ENCODE peak calls at places on chromosomes 3 and 15, in ten cellular contexts. H is psoas muscle, Z is lower leg skin, E is astrocyte of the spinal cord, N is bronchial epithelial cell, O is choroid plexus epithelial cell, I is A549, Q is heart left ventricle, L is uterus, Y is AG10803. W is an unnamed sample.
A peak's percentile ranks its signal among the peaks of the same experiment; 100 is the strongest.

GRCh38 chr3:178255315-178255714 is 280.9 kb upstream of the KCNMB2 start:
- DNase-seq in E (peak; percentile 47), H (no peak), Y (peak; percentile 53), Z (no peak), L (no peak), N (no peak), O (peak; percentile 48), Q (no peak), I (no peak), W (no peak)

GRCh38 chr3:146929696-146930095 is 324.6 kb upstream of the PLSCR5 start:
- DNase-seq in L (no peak), Z (no peak), O (peak; percentile 14), H (no peak), Q (no peak), Y (peak; percentile 31), N (no peak), E (peak; percentile 24), I (no peak), W (no peak)

GRCh38 chr15:74454764-74455500 is 6.0 kb downstream of the UBL7 start:
- DNase-seq in E (no peak), Z (no peak), Q (no peak), H (no peak), Y (no peak), O (no peak), L (no peak), I (no peak), N (no peak), W (no peak)

GRCh38 chr3:150078983-150079739 is 108.5 kb upstream of the PFN2 start:
- DNase-seq in H (no peak), E (peak; percentile 94), N (peak; percentile 93), Y (peak; percentile 94), Z (no peak), Q (no peak), I (peak; percentile 27), L (peak; percentile 56), O (peak; percentile 95), W (peak; percentile 73)

GRCh38 chr3:178446054-178446453 is 90.2 kb upstream of the KCNMB2 start:
- DNase-seq in H (no peak), O (no peak), E (no peak), Q (no peak), N (no peak), Y (no peak), L (no peak), Z (no peak), I (no peak), W (no peak)

GRCh38 chr3:122512284-122512683 is 2.5 kb downstream of the KPNA1 start:
- DNase-seq in E (no peak), L (no peak), N (no peak), I (no peak), H (no peak), Z (no peak), Q (no peak), O (no peak), Y (no peak), W (no peak)

GRCh38 chr3:175404026-175404425 is 544.9 kb downstream of the NAALADL2 start:
- DNase-seq in Y (peak; percentile 38), L (no peak), E (no peak), Z (peak; percentile 22), O (peak; percentile 60), I (no peak), N (no peak), Q (no peak), H (no peak), W (no peak)

GRCh38 chr3:29286841-29287240 is 6.0 kb downstream of the RBMS3 start:
- DNase-seq in I (no peak), E (peak; percentile 62), L (no peak), Y (peak; percentile 77), N (peak; percentile 38), Z (no peak), O (peak; percentile 72), H (no peak), Q (no peak), W (no peak)

GRCh38 chr3:72973031-72973723 is 23.4 kb upstream of the PPP4R2 start:
- DNase-seq in O (no peak), H (no peak), L (no peak), E (no peak), N (peak; percentile 83), Y (no peak), I (no peak), Q (no peak), Z (no peak), W (peak; percentile 38)

GRCh38 chr15:42056934-42057743 is 36.3 kb upstream of the PLA2G4E start:
- DNase-seq in Z (peak; percentile 84), L (peak; percentile 52), Y (peak; percentile 56), N (peak; percentile 100), H (peak; percentile 92), Q (peak; percentile 76), O (peak; percentile 50), E (peak; percentile 53), I (peak; percentile 94), W (peak; percentile 80)

DNA sequence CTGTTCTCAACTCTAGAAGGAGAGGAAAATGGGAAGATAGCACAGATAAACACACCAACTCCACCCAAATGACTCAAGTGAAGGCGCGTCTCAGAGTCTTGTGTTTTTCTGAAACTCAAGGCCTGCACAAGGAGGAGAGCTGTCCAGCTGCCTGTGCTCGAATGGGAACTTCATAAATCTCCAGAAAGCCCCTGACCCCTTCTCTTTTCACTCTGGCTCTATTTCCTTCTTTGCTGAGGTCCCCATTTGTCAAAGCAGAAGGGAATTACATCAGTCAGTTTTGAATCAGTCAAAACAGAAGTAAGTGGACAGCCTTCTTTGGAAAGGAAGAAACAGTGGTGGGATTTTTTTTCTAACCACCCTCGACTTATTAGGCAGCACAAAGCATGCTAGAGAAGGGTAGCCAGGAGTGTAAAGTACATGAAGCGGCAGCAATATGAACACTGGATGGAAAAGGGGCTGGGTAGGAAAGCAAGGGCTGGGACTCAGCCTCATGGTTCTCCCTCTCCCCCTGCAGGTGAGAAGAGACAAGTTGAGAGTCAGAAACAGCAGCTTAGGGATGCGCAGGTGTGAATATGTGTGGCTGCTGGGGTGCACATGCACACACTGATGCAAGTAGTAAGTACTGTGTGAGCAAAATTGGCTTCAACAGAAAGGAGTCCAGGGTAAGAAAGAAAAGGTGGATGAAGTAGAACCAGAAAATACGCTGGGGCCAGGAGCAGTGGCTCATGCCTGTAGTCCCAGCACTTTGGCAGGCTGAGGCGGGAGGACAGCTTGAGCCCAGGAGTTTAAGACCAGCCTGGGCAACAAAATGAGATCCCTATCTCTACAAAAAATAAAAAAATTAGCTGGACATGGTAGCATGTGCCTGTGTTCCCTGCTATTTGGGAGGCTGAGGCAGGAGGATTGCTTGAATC is 36.6 kb upstream of the MAGEF1 start:
- DNase-seq in H (no peak), Q (no peak), N (peak; percentile 52), Y (no peak), O (peak; percentile 23), E (no peak), L (no peak), Z (peak; percentile 62), I (peak; percentile 38), W (no peak)
- TF ChIP-seq CTCF in H (no peak), Q (no peak), N (peak; percentile 76), Y (peak; percentile 36), O (peak; percentile 54), E (peak; percentile 36), L (no peak), Z (no peak), I (peak; percentile 18), W (peak; percentile 48)

GRCh38 chr15:75864213-75865059 is 21.2 kb downstream of the UBE2Q2 start:
- DNase-seq in Q (no peak), Z (no peak), Y (no peak), I (no peak), H (no peak), L (no peak), O (no peak), E (no peak), N (no peak), W (no peak)

GRCh38 chr15:75866916-75867315 is 23.7 kb downstream of the UBE2Q2 start:
- DNase-seq in L (no peak), Y (no peak), O (no peak), N (no peak), Q (no peak), H (no peak), E (no peak), I (no peak), Z (no peak), W (no peak)

GRCh38 chr15:75868019-75868418 is 24.8 kb downstream of the UBE2Q2 start:
- DNase-seq in I (no peak), Y (no peak), L (no peak), H (no peak), Q (no peak), O (no peak), E (no peak), N (no peak), Z (no peak), W (no peak)

GRCh38 chr15:75869446-75869845 is 26.2 kb downstream of the UBE2Q2 start:
- DNase-seq in Y (no peak), Q (no peak), O (no peak), L (no peak), H (no peak), N (no peak), E (no peak), I (no peak), Z (no peak), W (no peak)

DNA sequence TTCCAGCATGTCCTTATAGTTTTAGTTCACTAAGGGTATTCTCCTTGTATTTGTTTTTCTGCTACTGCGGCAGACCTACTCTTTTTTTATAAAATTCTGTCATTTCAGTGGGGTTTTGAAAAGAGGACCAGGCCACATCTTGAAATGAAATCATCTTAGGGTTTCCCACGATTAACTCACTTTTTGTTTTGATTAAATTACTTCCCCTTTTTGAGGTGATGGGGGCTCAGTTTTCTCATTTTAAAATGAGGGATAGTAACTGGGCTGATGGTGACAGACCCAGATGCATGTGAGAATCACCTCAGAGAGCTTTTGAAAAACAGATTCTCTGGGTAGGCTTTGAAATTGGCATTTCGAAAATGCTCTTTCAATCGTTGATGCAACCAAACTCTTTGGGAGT is 24.2 kb downstream of the UBE2Q2 start:
- DNase-seq in Q (no peak), L (no peak), N (no peak), I (no peak), E (no peak), Z (no peak), O (no peak), H (no peak), Y (no peak), W (no peak)
- H3K4me3 ChIP-seq in Q (no peak overlapping the region), L (no peak overlapping the region), N (no peak overlapping the region), I (no peak overlapping the region), E (no peak overlapping the region), Z (no peak overlapping the region), O (no peak overlapping the region), H (no peak overlapping the region), Y (no peak overlapping the region), W (no peak overlapping the region)

GRCh38 chr15:84598250-84598649 is 2.6 kb upstream of the ZSCAN2 start:
- DNase-seq in N (no peak), E (no peak), H (no peak), Z (no peak), Q (no peak), L (no peak), I (no peak), O (peak; percentile 33), Y (no peak), W (peak; percentile 52)
- TF ChIP-seq CTCF in N (no peak), E (no peak), H (no peak), Z (no peak), Q (no peak), L (no peak), I (no peak), O (no peak), Y (no peak), W (no peak)

DNA sequence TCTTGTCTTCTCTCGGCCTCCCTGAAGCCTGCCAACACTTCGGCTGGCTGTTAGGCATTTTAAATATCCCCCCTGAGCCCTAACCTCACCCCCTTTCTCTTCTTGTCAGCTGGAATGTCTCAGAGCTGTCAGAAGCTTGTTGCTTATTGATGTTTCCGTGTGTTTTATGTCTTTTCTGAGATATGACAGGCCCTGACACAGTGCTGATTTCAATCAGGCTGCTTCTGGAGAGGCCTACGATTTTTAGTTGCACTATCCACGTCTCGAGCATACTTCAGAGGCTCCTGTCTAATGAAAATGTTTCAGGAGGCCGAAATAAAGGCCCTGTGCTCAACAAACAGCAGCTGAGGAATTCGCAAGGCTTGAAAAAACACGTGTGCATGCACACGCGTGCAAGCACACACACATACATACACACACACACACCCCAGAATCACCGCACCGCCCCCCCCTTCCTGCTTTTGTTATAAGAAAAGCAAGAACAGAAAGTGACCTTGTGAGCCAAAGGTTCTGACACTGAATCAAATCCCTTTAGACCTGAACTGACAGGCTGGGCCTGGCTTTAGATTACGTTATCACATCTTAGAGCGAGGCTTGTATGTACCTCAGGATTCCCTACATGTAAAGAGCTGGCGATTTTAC is 296.6 kb downstream of the NR2F2 start:
- DNase-seq in I (no peak), O (no peak), Z (no peak), Y (no peak), L (peak; percentile 37), Q (peak; percentile 22), N (no peak), H (no peak), E (no peak), W (no peak)
- H3K4me3 ChIP-seq in I (no peak overlapping the region), O (no peak overlapping the region), Z (no peak overlapping the region), Y (no peak overlapping the region), L (peak overlapping the region; percentile 0), Q (no peak overlapping the region), N (no peak overlapping the region), H (no peak overlapping the region), E (no peak overlapping the region), W (no peak overlapping the region)